ENCODE peak calls at places on chromosome 15, in four cellular contexts. Z is lung, G is H7, R is ELR. Y is an unnamed sample.

GRCh38 chr15:33654859-33655258 is 313.4 kb upstream of the CHRM5 start:
- DNase-seq in G (peak), R (peak), Z (no peak), Y (peak)

GRCh38 chr15:35209838-35210237 is 124.7 kb upstream of the NANOGP8 start:
- DNase-seq in G (no peak), Z (no peak), R (no peak), Y (no peak)

GRCh38 chr15:93584021-93584420 is 495.0 kb upstream of the RGMA start:
- DNase-seq in G (no peak), R (no peak), Z (no peak), Y (no peak)

GRCh38 chr15:60590935-60591490 is 112.1 kb upstream of the ICE2 start:
- DNase-seq in R (peak), Z (peak), G (peak), Y (peak)

GRCh38 chr15:74252291-74253080 is 16.4 kb downstream of the CCDC33 start:
- DNase-seq in Z (no peak), G (no peak), R (peak), Y (no peak)

GRCh38 chr15:39692464-39693327 is 89.9 kb downstream of the FSIP1 start:
- DNase-seq in G (peak), Z (no peak), R (no peak), Y (peak)

GRCh38 chr15:26935322-26935721 is 35.7 kb upstream of the GABRG3 start:
- DNase-seq in Z (no peak), G (no peak), R (no peak), Y (no peak)

GRCh38 chr15:57286446-57287127 is 89.7 kb upstream of the CGNL1 start:
- DNase-seq in Z (no peak), R (no peak), G (peak), Y (no peak)

GRCh38 chr15:28900041-28900891 is 14.5 kb downstream of the APBA2 start:
- DNase-seq in Z (no peak), R (no peak), G (no peak), Y (no peak)

GRCh38 chr15:49832421-49832980 is 211.7 kb downstream of the DTWD1 start:
- DNase-seq in Z (no peak), G (peak), R (peak), Y (peak)

GRCh38 chr15:98043160-98044059 is 82.9 kb downstream of the ARRDC4 start:
- DNase-seq in G (no peak), Z (no peak), R (peak), Y (no peak)

GRCh38 chr15:44177139-44177538 is 17.9 kb downstream of the FRMD5 start:
- DNase-seq in R (no peak), Z (no peak), G (no peak), Y (no peak)

GRCh38 chr15:101641894-101642293 is 10.3 kb downstream of the TM2D3 start:
- DNase-seq in Z (no peak), R (no peak), G (no peak), Y (no peak)

GRCh38 chr15:101538177-101538576 is 48.7 kb upstream of the PCSK6 start:
- DNase-seq in Z (no peak), R (no peak), G (peak), Y (no peak)

GRCh38 chr15:98713585-98714001 is 65.3 kb downstream of the IGF1R start:
- DNase-seq in Z (no peak), G (no peak), R (no peak), Y (no peak)

GRCh38 chr15:55255714-55256113 is 33.9 kb downstream of the RAB27A start:
- DNase-seq in Z (no peak), G (no peak), R (no peak), Y (no peak)

GRCh38 chr15:43225201-43225949 is 4.6 kb upstream of the EPB42 start:
- DNase-seq in G (peak), R (peak), Z (no peak), Y (peak)

GRCh38 chr15:41022487-41023090 is 69.3 kb downstream of the CHAC1 start:
- DNase-seq in G (peak), Z (peak), R (peak), Y (peak)

GRCh38 chr15:64847016-64847415 is 5.3 kb downstream of the PLEKHO2 start:
- DNase-seq in G (no peak), R (no peak), Z (no peak), Y (peak)

GRCh38 chr15:79872358-79873017 is 24.3 kb downstream of the MTHFS start:
- DNase-seq in Z (no peak), R (peak), G (no peak), Y (peak)

GRCh38 chr15:34341922-34342736 is 807 bp downstream of the NOP10 start:
- DNase-seq in G (no peak), Z (no peak), R (peak), Y (no peak)

GRCh38 chr15:57296473-57297162 is 79.7 kb upstream of the CGNL1 start:
- DNase-seq in G (no peak), Z (peak), R (no peak), Y (peak)

GRCh38 chr15:23420806-23421575 is 26.1 kb downstream of the GOLGA6L2 start:
- DNase-seq in R (no peak), G (no peak), Z (no peak), Y (no peak)

GRCh38 chr15:42508263-42508690 is 12.8 kb downstream of the SNAP23 start:
- DNase-seq in R (peak), Z (no peak), G (no peak), Y (no peak)

GRCh38 chr15:42283671-42284070 is 10.4 kb upstream of the TMEM87A start:
- DNase-seq in G (no peak), Z (no peak), R (no peak), Y (no peak)

GRCh38 chr15:101526021-101526420 is 36.5 kb upstream of the PCSK6 start:
- DNase-seq in R (no peak), G (peak), Z (no peak), Y (no peak)

GRCh38 chr15:75170711-75171341 is 30.9 kb upstream of the C15orf39 start:
- DNase-seq in R (no peak), G (no peak), Z (no peak), Y (no peak)

GRCh38 chr15:65086680-65087111 is 10.2 kb downstream of the KBTBD13 start:
- DNase-seq in R (peak), G (peak), Z (no peak), Y (no peak)

GRCh38 chr15:82540055-82540983 is at the start of gene RPS17:
- DNase-seq in Z (peak), R (peak), G (peak), Y (peak)

GRCh38 chr15:81265256-81265943 is 58.5 kb downstream of the STARD5 start:
- DNase-seq in Z (no peak), R (no peak), G (no peak), Y (no peak)

GRCh38 chr15:26095710-26096330 is 232.7 kb upstream of the ATP10A start:
- DNase-seq in R (no peak), G (peak), Z (no peak), Y (peak)

GRCh38 chr15:78989701-78990248 is 44.9 kb upstream of the CTSH start:
- DNase-seq in Z (peak), G (no peak), R (no peak), Y (no peak)

GRCh38 chr15:75583689-75584088 is 4.6 kb upstream of the PTPN9 start:
- DNase-seq in G (no peak), Z (no peak), R (no peak), Y (no peak)

GRCh38 chr15:66502491-66502890 is 2.2 kb downstream of the RPL4 start:
- DNase-seq in R (no peak), Z (no peak), G (no peak), Y (no peak)

GRCh38 chr15:66923438-66923881 is 141.9 kb upstream of the SMAD3 start:
- DNase-seq in G (peak), R (peak), Z (no peak), Y (peak)

GRCh38 chr15:66858423-66859207 is 156.6 kb downstream of the SMAD6 start:
- DNase-seq in Z (no peak), R (no peak), G (no peak), Y (peak)

GRCh38 chr15:67462802-67463201 is 58.1 kb upstream of the C15orf61 start:
- DNase-seq in G (no peak), R (no peak), Z (no peak), Y (no peak)

GRCh38 chr15:89335289-89336041 is 841 bp upstream of the POLG start:
- DNase-seq in G (peak), Z (no peak), R (no peak), Y (peak)

Y was measured in H9.